ENCODE peak calls at places on chromosome 13, in five cellular contexts. T is ACHN; P is stimulated activated CD8-positive, alpha-beta memory T cell treated with anti-CD3 and anti-CD28 coated beads, Interleukin-15, amount 100 ng/mL, for 1 hour; S is NAMALWA; G is astrocyte of the cerebellum. N is an unnamed sample.

GRCh38 chr13:80132741-80133601 is 208.0 kb downstream of the SPRY2 start:
- DNase-seq in T (peak), P (no peak), S (no peak), G (no peak), N (no peak)

GRCh38 chr13:60013166-60013565 is 150.6 kb downstream of the DIAPH3 start:
- DNase-seq in T (no peak), P (no peak), S (no peak), G (no peak), N (no peak)

GRCh38 chr13:99155821-99156220 is 44.8 kb upstream of the UBAC2 start:
- DNase-seq in T (no peak), P (no peak), S (no peak), G (no peak), N (no peak)

GRCh38 chr13:50224534-50224933 is 209.3 kb downstream of the KCNRG start:
- DNase-seq in T (no peak), P (no peak), S (no peak), G (no peak), N (no peak)

GRCh38 chr13:46341112-46341711 is 45.8 kb downstream of the RUBCNL start:
- DNase-seq in T (no peak), P (no peak), S (no peak), G (peak), N (no peak)

GRCh38 chr13:33487575-33488243 is 202.2 kb upstream of the STARD13 start:
- DNase-seq in T (peak), P (no peak), S (peak), G (no peak), N (no peak)

GRCh38 chr13:29936051-29936813 is 85.8 kb upstream of the UBL3 start:
- DNase-seq in T (no peak), P (no peak), S (no peak), G (no peak), N (no peak)

GRCh38 chr13:24684600-24684998 is 4.4 kb downstream of the ATP12A start:
- DNase-seq in T (no peak), P (no peak), S (no peak), G (peak), N (no peak)

GRCh38 chr13:92838786-92839185 is 387.8 kb upstream of the GPC6 start:
- DNase-seq in T (peak), P (no peak), S (no peak), G (peak), N (no peak)

GRCh38 chr13:76286178-76286577 is 600.0 kb downstream of the KCTD12 start:
- DNase-seq in T (no peak), P (no peak), S (no peak), G (peak), N (no peak)

GRCh38 chr13:52085416-52085815 is 43.5 kb downstream of the NEK5 start:
- DNase-seq in T (no peak), P (no peak), S (no peak), G (no peak), N (no peak)

GRCh38 chr13:43374621-43375020 is 351.2 kb downstream of the DNAJC15 start:
- DNase-seq in T (no peak), P (no peak), S (no peak), G (peak), N (no peak)

GRCh38 chr13:31538067-31539042 is 201.0 kb upstream of the RXFP2 start:
- DNase-seq in T (peak), P (no peak), S (peak), G (no peak), N (no peak)

GRCh38 chr13:23600100-23600499 is 29.9 kb downstream of the TNFRSF19 start:
- DNase-seq in T (peak), P (no peak), S (no peak), G (no peak), N (no peak)

GRCh38 chr13:21047087-21047486 is 14.3 kb downstream of the LATS2 start:
- DNase-seq in T (no peak), P (no peak), S (no peak), G (no peak), N (no peak)

GRCh38 chr13:106099765-106100164 is 435.7 kb downstream of the EFNB2 start:
- DNase-seq in T (no peak), P (no peak), S (no peak), G (no peak), N (no peak)

GRCh38 chr13:26475176-26476110 is 82.0 kb upstream of the WASF3 start:
- DNase-seq in T (no peak), P (no peak), S (no peak), G (no peak), N (no peak)

GRCh38 chr13:47621931-47622330 is 379.1 kb downstream of the SUCLA2 start:
- DNase-seq in T (no peak), P (no peak), S (no peak), G (no peak), N (no peak)

N was measured in T follicular helper cell.